ENCODE peak calls at places on chromosome 5, in six cellular contexts. J is suprapubic skin; C is spleen; Y is effector memory CD4-positive, alpha-beta T cell; W is breast epithelium; R is stomach. N is an unnamed sample. For H3K4me1, the result is how much of the 10 kb centered on the place peaks cover.

GRCh38 chr5:81750308-81751008 is 439 bp downstream of the SSBP2 start:
- DNase-seq in J (peak), C (no peak), Y (peak), W (no peak), R (peak), N (no peak)

GRCh38 chr5:81395262-81395661 is 1.3 kb upstream of the ACOT12 start:
- DNase-seq in J (no peak), C (no peak), Y (no peak), W (no peak), R (no peak), N (no peak)

GRCh38 chr5:96834016-96834415 is 26.3 kb upstream of the ERAP1 start:
- DNase-seq in J (no peak), C (no peak), Y (no peak), W (no peak), R (no peak), N (no peak)

GRCh38 chr5:81884871-81885270 is 87.0 kb upstream of the ATG10 start:
- DNase-seq in J (no peak), C (no peak), Y (no peak), W (no peak), R (no peak), N (no peak)

GRCh38 chr5:94423411-94423810 is 195.0 kb downstream of the KIAA0825 start:
- DNase-seq in J (no peak), C (no peak), Y (no peak), W (no peak), R (no peak), N (no peak)

GRCh38 chr5:130400091-130400490 is 495.8 kb downstream of the CHSY3 start:
- DNase-seq in J (no peak), C (no peak), Y (no peak), W (no peak), R (no peak), N (no peak)

GRCh38 chr5:169650701-169651331 is 13.7 kb downstream of the DOCK2 start:
- DNase-seq in J (no peak), C (no peak), Y (no peak), W (no peak), R (no peak), N (no peak)

GRCh38 chr5:171710451-171711024 is 75.1 kb upstream of the SMIM23 start:
- DNase-seq in J (peak), C (no peak), Y (no peak), W (no peak), R (no peak), N (no peak)

GRCh38 chr5:6373081-6373846 is 5.1 kb downstream of the MED10 start:
- DNase-seq in J (no peak), C (no peak), Y (no peak), W (no peak), R (no peak), N (no peak)

GRCh38 chr5:9337908-9338307 is 208.0 kb downstream of the SEMA5A start:
- DNase-seq in J (no peak), C (no peak), Y (no peak), W (no peak), R (no peak), N (no peak)

GRCh38 chr5:89044665-89045200 is 161.7 kb upstream of the MEF2C start:
- DNase-seq in J (no peak), C (no peak), Y (no peak), W (no peak), R (no peak), N (no peak)

GRCh38 chr5:77181173-77181572 is 29.3 kb upstream of the PDE8B start:
- DNase-seq in J (no peak), C (no peak), Y (no peak), W (no peak), R (no peak), N (peak)

GRCh38 chr5:88743231-88743879 is 139.6 kb downstream of the MEF2C start:
- DNase-seq in J (no peak), C (no peak), Y (no peak), W (no peak), R (no peak), N (no peak)

GRCh38 chr5:172801184-172801671 is 30.2 kb upstream of the DUSP1 start:
- DNase-seq in J (no peak), C (no peak), Y (no peak), W (no peak), R (no peak), N (no peak)

GRCh38 chr5:122297587-122298298 is 14.3 kb upstream of the SNCAIP start:
- DNase-seq in J (no peak), C (no peak), Y (no peak), W (no peak), R (no peak), N (no peak)

GRCh38 chr5:124061663-124062062 is 549.7 kb downstream of the CSNK1G3 start:
- DNase-seq in J (no peak), C (no peak), Y (no peak), W (no peak), R (peak), N (no peak)

GRCh38 chr5:131633830-131634229 is 1.2 kb downstream of the RAPGEF6 start:
- DNase-seq in J (no peak), C (no peak), Y (no peak), W (no peak), R (no peak), N (no peak)

GRCh38 chr5:108101105-108101504 is 280.8 kb downstream of the FBXL17 start:
- DNase-seq in J (no peak), C (no peak), Y (no peak), W (no peak), R (no peak), N (no peak)

GRCh38 chr5:96079075-96079474 is 117.4 kb upstream of the ELL2 start:
- DNase-seq in J (no peak), C (no peak), Y (no peak), W (no peak), R (no peak), N (no peak)

GRCh38 chr5:78720234-78720985 is 71.8 kb upstream of the LHFPL2 start:
- DNase-seq in J (no peak), C (no peak), Y (no peak), W (no peak), R (peak), N (no peak)

GRCh38 chr5:135141303-135142268 is 107.6 kb upstream of the PITX1 start:
- DNase-seq in J (peak), C (no peak), Y (no peak), W (no peak), R (peak), N (peak)

GRCh38 chr5:3142261-3143027 is 391.0 kb upstream of the IRX2 start:
- DNase-seq in J (no peak), C (no peak), Y (no peak), W (no peak), R (no peak), N (no peak)

GRCh38 chr5:92907914-92908606 is 673.0 kb downstream of the NR2F1-AS1 start:
- DNase-seq in J (no peak), C (no peak), Y (no peak), W (no peak), R (no peak), N (no peak)

GRCh38 chr5:172729588-172729987 is 41.4 kb downstream of the DUSP1 start:
- DNase-seq in J (no peak), C (peak), Y (no peak), W (peak), R (no peak), N (peak)

DNA sequence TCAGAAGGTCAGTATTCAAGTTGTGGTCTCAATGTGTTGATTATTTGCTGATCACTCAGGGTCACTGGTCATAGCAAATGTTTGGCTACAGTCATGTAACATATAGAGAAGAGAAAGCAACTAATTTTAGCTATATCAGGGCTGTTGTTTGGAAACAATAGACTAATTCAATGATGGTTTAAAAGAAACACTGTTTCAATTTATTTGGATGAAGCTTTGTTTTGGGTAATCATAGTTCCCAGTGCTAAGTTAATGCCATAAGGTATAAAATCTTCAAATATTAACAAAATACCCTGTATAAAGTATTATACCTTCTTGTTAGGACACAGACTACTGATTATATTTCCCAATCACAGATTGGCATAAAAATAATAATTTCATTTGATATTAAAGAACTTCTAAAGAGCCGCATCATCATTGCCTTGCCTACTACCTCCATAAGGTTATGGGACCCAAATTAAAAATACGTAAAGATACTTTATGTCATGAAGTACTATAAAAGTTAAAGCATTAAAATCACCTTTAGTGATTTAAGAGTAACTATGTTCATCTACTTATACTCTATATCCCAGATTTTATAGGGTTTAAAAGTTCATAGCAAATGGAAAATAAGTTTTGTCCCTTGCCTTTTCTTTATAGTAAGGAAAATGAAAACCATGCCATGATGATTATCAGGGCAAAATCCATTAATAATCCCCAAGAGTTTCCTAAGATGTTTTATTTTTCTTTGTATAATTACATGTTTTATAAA is 6.0 kb downstream of the NR3C1 start:
- DNase-seq in J (no peak), C (no peak), Y (no peak), W (no peak), R (no peak), N (no peak)
- H3K4me1 ChIP-seq in J (half or more), C (half or more), Y (under half), W (under half), R (under half), N (under half)

DNA sequence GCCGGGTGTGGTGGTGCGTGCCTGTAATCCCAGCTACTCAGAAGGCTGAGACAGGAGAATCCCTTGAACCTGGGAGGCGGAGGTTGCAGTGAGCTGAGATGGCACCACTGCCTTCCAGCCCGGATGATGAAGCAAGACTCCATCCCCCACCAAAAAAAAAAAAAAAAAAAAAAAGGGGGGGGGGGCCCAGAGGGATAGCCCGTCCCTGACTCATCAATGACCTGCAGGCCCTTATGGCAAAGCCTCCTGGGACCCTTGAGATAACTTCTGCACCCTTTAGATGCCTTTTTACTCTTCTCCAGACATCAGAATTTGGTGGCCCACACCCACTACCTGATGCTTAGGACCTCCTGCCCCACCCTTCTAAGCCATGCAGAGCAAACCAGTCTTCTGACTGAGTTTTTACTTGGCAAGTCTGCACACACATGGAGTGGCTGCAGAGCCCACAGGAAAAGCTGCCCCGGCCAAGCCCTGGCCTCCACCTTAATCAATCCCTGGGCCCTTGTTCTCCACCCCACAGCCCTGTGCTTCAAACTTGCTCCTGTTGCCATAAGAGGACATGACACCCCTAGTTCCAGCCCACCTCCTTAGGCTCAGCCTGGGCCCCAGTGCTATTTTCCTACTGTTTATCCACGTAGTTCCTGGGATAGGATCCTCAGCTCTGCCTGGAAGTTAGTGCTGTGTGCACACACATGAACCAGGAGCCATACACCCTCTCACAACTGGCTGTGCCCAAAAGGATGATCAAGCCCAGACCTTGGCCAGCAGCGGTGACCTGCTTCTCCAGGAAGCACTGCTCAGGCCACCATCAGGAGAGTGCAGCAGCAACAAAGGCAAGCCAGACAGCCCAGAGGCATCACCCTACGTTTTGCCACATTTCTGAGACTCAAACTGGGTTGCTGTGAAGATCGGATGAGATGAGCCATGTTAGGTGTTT is 5.1 kb downstream of the MGAT1 start:
- DNase-seq in J (peak), C (no peak), Y (no peak), W (no peak), R (no peak), N (no peak)
- H3K4me1 ChIP-seq in J (half or more), C (half or more), Y (half or more), W (under half), R (half or more), N (under half)

GRCh38 chr5:115417076-115417475 is 120.6 kb upstream of the CCDC112 start:
- DNase-seq in J (no peak), C (no peak), Y (no peak), W (no peak), R (no peak), N (no peak)

GRCh38 chr5:115418788-115419187 is 122.3 kb upstream of the CCDC112 start:
- DNase-seq in J (no peak), C (no peak), Y (no peak), W (no peak), R (no peak), N (no peak)

GRCh38 chr5:115423541-115423940 is 121.0 kb downstream of the FEM1C start:
- DNase-seq in J (no peak), C (no peak), Y (no peak), W (no peak), R (peak), N (no peak)

GRCh38 chr5:115423051-115423450 is 121.5 kb downstream of the FEM1C start:
- DNase-seq in J (no peak), C (no peak), Y (no peak), W (no peak), R (no peak), N (no peak)

GRCh38 chr5:115419794-115420585 is 123.5 kb upstream of the CCDC112 start:
- DNase-seq in J (no peak), C (no peak), Y (no peak), W (no peak), R (no peak), N (no peak)
- H3K4me1 ChIP-seq in J (under half), C (under half), Y (under half), W (under half), R (under half), N (under half)

GRCh38 chr5:151106509-151106908 is 25.7 kb upstream of the TNIP1 start:
- DNase-seq in J (no peak), C (peak), Y (no peak), W (no peak), R (no peak), N (no peak)

GRCh38 chr5:151108566-151108965 is 27.7 kb upstream of the TNIP1 start:
- DNase-seq in J (no peak), C (peak), Y (no peak), W (no peak), R (no peak), N (no peak)

GRCh38 chr5:151106073-151106472 is 25.2 kb upstream of the TNIP1 start:
- DNase-seq in J (no peak), C (peak), Y (no peak), W (no peak), R (no peak), N (no peak)

GRCh38 chr5:151107738-151108520 is 27.1 kb upstream of the TNIP1 start:
- DNase-seq in J (no peak), C (peak), Y (no peak), W (peak), R (peak), N (no peak)

DNA sequence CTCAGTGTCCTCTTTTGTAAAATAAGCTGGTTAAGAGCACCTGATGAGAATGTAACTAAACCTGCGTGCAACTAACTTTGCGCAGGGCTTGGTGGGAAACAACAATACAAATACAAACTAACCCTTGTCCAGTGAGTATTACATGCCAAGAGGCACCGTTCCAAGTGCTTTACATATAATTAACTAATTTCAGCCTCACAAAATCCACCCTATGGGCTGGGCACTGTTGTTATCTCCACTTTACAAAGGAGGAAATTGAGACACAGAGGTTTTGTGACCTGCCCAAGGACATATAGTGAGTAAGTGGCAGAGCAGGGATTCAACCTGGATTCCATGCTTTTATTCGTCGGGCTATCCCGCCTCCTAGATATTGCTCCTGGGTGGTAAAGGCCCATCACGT is 26.2 kb upstream of the TNIP1 start:
- DNase-seq in J (no peak), C (peak), Y (no peak), W (no peak), R (peak), N (no peak)
- H3K4me1 ChIP-seq in J (under half), C (half or more), Y (under half), W (under half), R (under half), N (under half)

GRCh38 chr5:177538876-177539275 is 15.5 kb downstream of the FAM193B start:
- DNase-seq in J (no peak), C (no peak), Y (no peak), W (no peak), R (no peak), N (no peak)
- H3K4me1 ChIP-seq in J (under half), C (under half), Y (under half), W (under half), R (under half), N (under half)

GRCh38 chr5:150612405-150612804 is 28.1 kb upstream of the SYNPO start:
- DNase-seq in J (no peak), C (no peak), Y (no peak), W (no peak), R (no peak), N (no peak)

GRCh38 chr5:150614651-150615040 is 25.8 kb upstream of the SYNPO start:
- DNase-seq in J (no peak), C (no peak), Y (no peak), W (no peak), R (no peak), N (no peak)

GRCh38 chr5:150612905-150613670 is 27.4 kb upstream of the SYNPO start:
- DNase-seq in J (no peak), C (no peak), Y (no peak), W (no peak), R (no peak), N (no peak)

GRCh38 chr5:150615141-150615699 is 25.2 kb upstream of the SYNPO start:
- DNase-seq in J (no peak), C (no peak), Y (no peak), W (peak), R (peak), N (no peak)

DNA sequence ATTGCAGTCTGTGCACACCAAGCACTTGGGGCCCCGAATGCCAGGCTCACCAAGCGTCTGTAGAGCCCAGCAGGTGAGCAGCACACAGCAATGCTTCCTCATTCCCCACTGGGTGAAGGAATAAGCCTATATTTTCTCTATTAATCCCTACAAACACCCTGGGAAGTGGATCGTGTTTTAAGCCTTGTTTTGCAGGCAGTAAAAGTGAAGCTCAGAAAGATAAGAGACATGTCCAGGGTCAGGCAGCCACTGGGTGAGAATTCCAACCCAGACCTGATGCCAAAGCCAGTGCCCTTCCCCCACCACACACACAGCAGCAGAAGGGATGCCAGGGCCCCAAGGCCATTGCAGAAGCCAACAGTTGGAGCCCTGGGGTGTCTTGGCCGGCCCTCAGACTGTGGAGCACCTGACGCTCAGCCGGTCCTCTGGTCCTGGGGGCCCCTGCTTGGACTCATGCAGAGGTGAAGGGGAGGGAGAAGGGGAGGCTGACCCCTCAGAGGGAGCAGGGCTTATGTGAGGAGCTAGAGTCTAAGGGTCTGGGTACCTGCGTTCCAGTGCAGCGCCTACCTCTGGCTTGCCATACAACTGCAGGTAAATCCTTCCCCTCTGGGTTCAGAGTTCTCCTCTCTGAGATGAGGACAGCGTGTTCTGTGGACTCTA is 26.3 kb upstream of the SYNPO start:
- DNase-seq in J (no peak), C (no peak), Y (no peak), W (no peak), R (no peak), N (no peak)
- H3K4me1 ChIP-seq in J (half or more), C (half or more), Y (under half), W (under half), R (half or more), N (under half)

GRCh38 chr5:139306628-139307379 is 13.3 kb downstream of the MATR3 start:
- DNase-seq in J (no peak), C (no peak), Y (no peak), W (no peak), R (no peak), N (no peak)
- H3K4me1 ChIP-seq in J (half or more), C (half or more), Y (under half), W (under half), R (half or more), N (under half)

DNA sequence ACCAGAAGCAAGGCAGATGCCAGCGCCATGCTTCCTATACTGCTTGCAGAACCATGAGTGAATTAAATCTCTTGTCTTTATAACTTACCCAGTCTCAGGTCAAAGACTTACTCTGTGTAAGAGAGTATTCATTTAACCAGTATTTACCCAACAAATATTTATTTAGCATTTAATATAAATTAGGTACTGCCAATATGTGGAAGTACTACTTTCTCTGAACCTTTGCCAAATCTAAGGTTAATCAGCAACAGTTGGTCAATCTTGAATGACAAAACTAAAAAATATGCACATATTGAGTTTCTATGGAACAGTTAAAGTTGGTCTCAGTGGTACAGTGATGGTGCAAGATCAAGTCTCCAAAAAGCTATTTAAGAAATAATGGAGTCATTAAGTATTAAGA is 155.9 kb upstream of the CCNG1 start:
- DNase-seq in J (no peak), C (no peak), Y (no peak), W (no peak), R (no peak), N (no peak)
- H3K4me1 ChIP-seq in J (under half), C (under half), Y (under half), W (under half), R (under half), N (under half)